ENCODE peak calls at places on chromosomes 4 and X, in four cellular contexts. X is adrenal gland; H is CD4-positive, alpha-beta T cell; V is stimulated activated CD8-positive, alpha-beta memory T cell treated with anti-CD3 and anti-CD28 coated beads, Interleukin-15, amount 100 ng/mL, for 4 hours. C is an unnamed sample.
A peak's percentile ranks its signal among the peaks of the same experiment; 100 is the strongest.

GRCh38 chrX:54509401-54509800 is 13.4 kb upstream of the FGD1 start:
- DNase-seq in X (no peak), H (no peak), V (no peak), C (no peak)

GRCh38 chrX:16695079-16695676 is 17.3 kb downstream of the CTPS2 start:
- DNase-seq in X (peak; percentile 71), V (no peak), H (peak; percentile 66), C (peak; percentile 63)

GRCh38 chr4:36038521-36038920 is 205.8 kb downstream of the ARAP2 start:
- DNase-seq in H (no peak), V (no peak), X (no peak), C (no peak)

GRCh38 chr4:8402640-8403039 is 37.9 kb downstream of the ACOX3 start:
- DNase-seq in X (peak; percentile 51), H (no peak), V (no peak), C (no peak)

GRCh38 chr4:76003620-76004019 is 3.7 kb downstream of the CXCL9 start:
- DNase-seq in H (no peak), X (no peak), V (no peak), C (no peak)

GRCh38 chr4:184993243-184993642 is 25.0 kb upstream of the HELT start:
- DNase-seq in V (no peak), X (no peak), H (no peak), C (no peak)

GRCh38 chr4:186131935-186132334 is 27.4 kb downstream of the FAM149A start:
- DNase-seq in H (no peak), V (no peak), X (no peak), C (no peak)

GRCh38 chr4:184568770-184569169 is 80.5 kb downstream of the CASP3 start:
- DNase-seq in H (no peak), V (no peak), X (no peak), C (no peak)

GRCh38 chr4:178415925-178416324 is 973.7 kb upstream of the AGA start:
- DNase-seq in H (no peak), X (no peak), V (no peak), C (no peak)

GRCh38 chrX:133590703-133591505 is 175.6 kb upstream of the GPC4 start:
- DNase-seq in H (no peak), X (no peak), V (no peak), C (no peak)

GRCh38 chr4:183422962-183423653 is 21.3 kb upstream of the CDKN2AIP start:
- DNase-seq in V (no peak), X (no peak), H (no peak), C (no peak)

GRCh38 chrX:23776363-23776762 is 6.6 kb upstream of the SAT1 start:
- DNase-seq in H (no peak), X (no peak), V (no peak), C (no peak)

GRCh38 chrX:19846995-19847790 is 40.2 kb downstream of the SH3KBP1 start:
- DNase-seq in X (peak; percentile 79), H (no peak), V (no peak), C (no peak)

GRCh38 chr4:184722798-184723197 is 11.1 kb downstream of the CENPU start:
- DNase-seq in V (no peak), H (no peak), X (no peak), C (no peak)

GRCh38 chr4:168059251-168059650 is 33.1 kb upstream of the ANXA10 start:
- DNase-seq in V (no peak), X (no peak), H (no peak), C (no peak)

GRCh38 chr4:90318208-90318607 is 191.0 kb downstream of the CCSER1 start:
- DNase-seq in X (no peak), V (no peak), H (no peak), C (no peak)

GRCh38 chr4:44674471-44674870 is 3.7 kb upstream of the GUF1 start:
- DNase-seq in H (no peak), V (no peak), X (no peak), C (no peak)

GRCh38 chrX:143634373-143634685 is 1.6 kb downstream of the SLITRK4 start:
- DNase-seq in V (no peak), X (peak; percentile 42), H (no peak), C (no peak)

GRCh38 chr4:25032126-25032525 is 1.4 kb upstream of the LGI2 start:
- DNase-seq in H (no peak), V (no peak), X (no peak), C (no peak)

GRCh38 chr4:111630705-111631104 is 514.5 kb upstream of the FAM241A start:
- DNase-seq in H (no peak), V (no peak), X (no peak), C (no peak)

GRCh38 chr4:53671757-53672156 is 80.5 kb upstream of the LNX1 start:
- DNase-seq in V (no peak), H (no peak), X (no peak), C (no peak)

GRCh38 chr4:6198278-6198677 is 2.1 kb downstream of the JAKMIP1 start:
- DNase-seq in V (peak; percentile 56), H (no peak), X (no peak), C (peak; percentile 93)

GRCh38 chrX:147646949-147647717 is 264.6 kb upstream of the FMR1 start:
- DNase-seq in V (no peak), X (no peak), H (no peak), C (no peak)

GRCh38 chrX:117996918-117997480 is 119.6 kb downstream of the KLHL13 start:
- DNase-seq in V (no peak), X (no peak), H (no peak), C (no peak)

GRCh38 chrX:105098812-105099211 is 121.7 kb downstream of the TEX13A start:
- DNase-seq in V (no peak), H (no peak), X (no peak), C (no peak)

C was measured in stimulated activated effector memory CD8-positive, alpha-beta T cell treated with anti-CD3 and anti-CD28 coated beads, Interleukin-12 subunit alpha, Interleukin-12 subunit beta, amount 100 ng/mL, for 72 hours.